ENCODE peak calls at places on chromosomes 4 and X, in nine cellular contexts. M, K, P, X, S, I, H, T and O are unnamed samples.
A peak's percentile ranks its signal among the peaks of the same experiment; 100 is the strongest.

GRCh38 chr4:146333187-146333894 is 119.0 kb downstream of the REELD1 start:
- DNase-seq in M (no peak), K (no peak), P (no peak), X (no peak), S (no peak), I (no peak), H (no peak), T (no peak), O (no peak)

GRCh38 chr4:107304699-107305286 is 268.7 kb upstream of the DKK2 start:
- DNase-seq in M (no peak), K (no peak), P (no peak), X (no peak), S (no peak), I (no peak), H (no peak), T (no peak), O (no peak)

GRCh38 chrX:9865804-9866471 is 79.7 kb downstream of the SHROOM2 start:
- DNase-seq in M (no peak), K (no peak), P (peak; percentile 87), X (no peak), S (no peak), I (no peak), H (no peak), T (no peak), O (no peak)

GRCh38 chrX:2677764-2678163 is 13.3 kb upstream of the CD99 start:
- DNase-seq in M (no peak), K (peak; percentile 51), P (peak; percentile 40), X (peak; percentile 89), S (peak; percentile 74), I (peak; percentile 83), H (peak; percentile 47), T (peak; percentile 76), O (peak; percentile 77)

GRCh38 chrX:71578253-71579135 is at the start of gene GCNA:
- DNase-seq in M (no peak), K (no peak), P (no peak), X (no peak), S (no peak), I (no peak), H (no peak), T (no peak), O (no peak)

GRCh38 chrX:32183066-32183465 is 1028.3 kb downstream of the DMD start:
- DNase-seq in M (no peak), K (no peak), P (no peak), X (no peak), S (no peak), I (no peak), H (no peak), T (no peak), O (no peak)

GRCh38 chrX:83892433-83892832 is 31.5 kb downstream of the CYLC1 start:
- DNase-seq in M (no peak), K (no peak), P (no peak), X (no peak), S (no peak), I (no peak), H (no peak), T (no peak), O (no peak)

GRCh38 chrX:118360429-118361125 is 14.7 kb downstream of the WDR44 start:
- DNase-seq in M (no peak), K (no peak), P (no peak), X (no peak), S (no peak), I (no peak), H (no peak), T (no peak), O (no peak)

GRCh38 chr4:13919021-13919441 is 291.5 kb upstream of the BOD1L1 start:
- DNase-seq in M (no peak), K (no peak), P (no peak), X (no peak), S (no peak), I (no peak), H (no peak), T (no peak), O (no peak)

GRCh38 chr4:52837716-52838558 is 24.2 kb upstream of the RASL11B start:
- DNase-seq in M (peak; percentile 58), K (no peak), P (no peak), X (no peak), S (no peak), I (no peak), H (no peak), T (no peak), O (no peak)

DNA sequence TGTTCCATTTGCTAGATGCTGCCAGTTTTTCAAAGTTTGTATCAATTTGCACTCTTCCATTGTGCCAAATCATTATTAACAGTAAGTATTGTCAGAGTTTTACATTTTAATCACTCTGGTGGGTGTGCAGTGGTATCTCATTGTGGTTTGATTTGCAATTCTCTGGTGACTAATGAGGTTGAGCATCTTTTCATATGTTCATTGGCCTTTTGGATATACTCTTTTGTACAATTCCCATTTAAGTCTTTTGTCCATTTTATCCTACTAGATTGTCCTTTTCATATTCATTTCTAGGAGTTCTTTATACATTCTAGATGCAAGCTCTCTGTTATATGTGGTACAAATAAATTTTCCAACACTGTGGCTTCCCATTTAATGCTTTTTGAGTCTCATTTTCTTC is 17.4 kb upstream of the ARHGAP36 start:
- DNase-seq in M (no peak), K (no peak), P (no peak), X (no peak), S (no peak), I (no peak), H (no peak), T (no peak), O (no peak)
- H3K27me3 ChIP-seq in M (no peaks in the 10 kb centered on the region), K (no peaks in the 10 kb centered on the region), P (peaks cover 6% of the 10 kb centered on the region), X (no peaks in the 10 kb centered on the region), S (no peaks in the 10 kb centered on the region), I (no peaks in the 10 kb centered on the region), H (no peaks in the 10 kb centered on the region), T (peaks cover 3% of the 10 kb centered on the region), O (peaks cover 57% of the 10 kb centered on the region)

DNA sequence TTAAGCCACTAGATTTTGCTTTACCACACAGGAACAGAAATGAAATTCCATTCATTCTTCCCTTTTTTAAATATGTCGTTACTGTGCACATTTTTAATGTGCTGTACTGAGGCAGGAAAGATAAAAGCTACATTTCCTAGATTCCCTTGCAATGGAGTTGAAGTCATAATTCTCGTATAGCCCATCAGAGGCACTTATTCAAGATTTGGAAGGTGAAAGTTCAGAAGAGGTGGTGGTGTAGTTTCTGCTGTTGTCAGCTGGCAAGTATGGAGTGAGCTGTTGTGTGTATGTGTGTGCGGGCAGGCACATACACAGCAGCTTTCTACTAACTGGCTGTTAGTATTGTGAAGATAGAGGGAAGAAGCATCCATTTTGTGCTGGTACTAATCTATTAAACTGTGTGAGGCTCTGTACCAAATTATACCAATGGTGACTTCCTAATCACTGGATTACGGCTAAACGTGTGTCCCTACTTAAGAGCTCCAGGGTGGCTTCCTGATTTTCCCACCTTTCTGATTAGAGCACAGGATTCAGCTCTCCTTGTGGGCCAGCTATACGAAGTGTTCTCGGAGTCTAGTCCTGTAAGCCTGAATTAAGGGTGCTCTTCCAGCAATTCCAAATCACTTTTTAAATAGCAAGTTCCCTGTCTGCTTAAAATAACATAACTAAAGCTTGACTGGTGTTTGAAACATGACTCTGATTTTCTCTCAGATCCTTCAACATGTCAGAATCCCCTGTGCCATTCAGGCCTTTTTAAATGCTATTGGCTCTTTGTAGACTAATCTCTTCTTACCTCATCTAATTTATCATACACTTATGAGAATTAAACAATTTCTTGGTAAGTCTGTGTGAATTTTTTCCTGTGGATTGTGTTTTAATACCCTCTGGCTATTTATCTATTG is 43.8 kb downstream of the PDS5A start:
- DNase-seq in M (no peak), K (no peak), P (no peak), X (no peak), S (no peak), I (no peak), H (no peak), T (no peak), O (no peak)
- H3K27ac ChIP-seq in M (no peak overlapping the region), K (no peak overlapping the region), P (no peak overlapping the region), X (no peak overlapping the region), S (no peak overlapping the region), I (no peak overlapping the region), H (no peak overlapping the region), T (no peak overlapping the region), O (no peak overlapping the region)

DNA sequence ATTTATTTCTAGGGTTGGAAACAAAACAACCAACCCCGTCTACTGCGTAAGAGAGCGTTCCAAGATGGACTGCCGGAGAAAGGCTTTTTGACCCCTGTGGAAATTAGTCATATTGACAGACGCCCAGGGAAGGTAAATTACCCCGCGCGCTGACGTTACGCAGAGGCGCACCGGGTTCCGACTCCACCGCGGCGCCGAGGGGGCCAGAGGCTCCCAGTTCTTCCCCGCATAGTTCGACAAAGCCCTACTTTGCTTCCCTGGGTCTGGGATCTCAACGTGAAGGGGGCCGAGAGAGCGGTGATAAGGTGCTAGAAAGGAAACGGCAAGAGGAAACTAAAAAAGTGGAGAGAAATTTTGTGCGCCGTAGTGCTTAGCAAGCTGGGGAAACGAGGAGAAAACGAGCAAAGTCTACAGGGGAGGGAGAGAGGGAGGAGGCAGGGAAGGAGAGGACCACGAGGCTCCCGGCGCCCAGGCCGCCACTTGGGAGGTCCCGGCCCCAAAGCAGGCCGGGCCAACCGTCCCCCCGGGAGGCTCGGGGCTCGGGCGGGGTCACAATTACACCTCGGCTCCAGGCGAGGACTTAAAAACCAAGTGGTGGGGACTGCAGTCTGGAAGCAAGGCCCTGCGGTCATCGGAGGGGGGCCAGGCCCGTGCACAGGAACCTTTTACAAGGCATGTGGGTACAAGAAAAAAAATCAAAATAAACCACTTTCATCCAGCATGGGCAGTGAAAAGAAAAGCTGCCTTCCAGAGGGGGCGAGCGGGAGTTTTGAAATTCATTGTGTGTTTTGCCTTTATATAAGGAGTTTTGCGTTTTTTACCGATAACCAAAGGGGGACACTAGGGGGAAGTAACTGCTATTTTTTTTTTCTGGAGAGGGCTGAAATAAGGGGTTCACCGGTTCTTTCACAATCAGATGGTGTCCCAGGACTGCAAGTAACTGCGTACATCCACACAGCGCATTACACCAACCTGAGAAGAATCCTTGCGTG is 13.1 kb downstream of the HAND2 start:
- DNase-seq in M (no peak), K (no peak), P (no peak), X (peak; percentile 25), S (no peak), I (no peak), H (peak; percentile 71), T (no peak), O (no peak)
- TF ChIP-seq CTCF in M (no peak), K (no peak), P (no peak), X (no peak), S (no peak), I (no peak), H (no peak), T (no peak), O (no peak)

DNA sequence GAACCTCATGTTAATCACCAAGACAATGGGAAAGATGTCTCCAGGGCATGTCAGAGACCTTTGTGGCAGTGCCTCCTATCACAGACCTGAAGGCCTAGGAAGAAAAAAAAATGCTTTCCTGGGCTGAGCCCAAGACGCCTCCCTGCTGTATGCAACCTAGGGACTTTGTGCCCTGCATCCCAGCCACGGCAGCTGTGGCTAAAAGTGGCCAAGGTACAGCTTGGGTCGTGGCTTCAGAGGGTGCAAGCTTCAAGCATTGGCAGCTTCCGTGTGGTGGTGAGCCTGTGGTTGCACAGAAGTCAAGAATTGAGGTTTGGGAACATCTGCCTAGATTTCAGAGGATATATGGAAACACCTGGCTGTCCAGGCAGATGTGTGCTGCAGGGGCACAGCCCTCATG is 40.5 kb downstream of the SPANXN3 start:
- DNase-seq in M (no peak), K (no peak), P (no peak), X (no peak), S (no peak), I (no peak), H (peak; percentile 22), T (no peak), O (no peak)
- H3K27me3 ChIP-seq in M (no peaks in the 10 kb centered on the region), K (no peaks in the 10 kb centered on the region), P (no peaks in the 10 kb centered on the region), X (no peaks in the 10 kb centered on the region), S (no peaks in the 10 kb centered on the region), I (no peaks in the 10 kb centered on the region), H (no peaks in the 10 kb centered on the region), T (no peaks in the 10 kb centered on the region), O (no peaks in the 10 kb centered on the region)